ENCODE peak calls at places on chromosomes 13 and 19, in five cellular contexts. V is RWPE1, N is foreskin fibroblast, G is IMR-90, Y is lower lobe of right lung. L is an unnamed sample.
A peak's percentile ranks its signal among the peaks of the same experiment; 100 is the strongest.

GRCh38 chr19:10290876-10291553 is 1.3 kb downstream of the ICAM5 start:
- DNase-seq in N (peak; percentile 67), V (peak; percentile 64), Y (peak; percentile 90), G (peak; percentile 54), L (peak; percentile 84)

GRCh38 chr13:77374786-77375185 is 47.9 kb upstream of the MYCBP2 start:
- DNase-seq in Y (no peak), N (no peak), G (no peak), V (no peak), L (no peak)

GRCh38 chr13:84339456-84339855 is 457.2 kb upstream of the SLITRK1 start:
- DNase-seq in G (no peak), Y (no peak), N (no peak), V (no peak), L (no peak)

GRCh38 chr13:23427342-23428182 is 5.9 kb downstream of the SACS start:
- DNase-seq in G (peak; percentile 97), N (peak; percentile 90), V (peak; percentile 62), Y (no peak), L (no peak)

GRCh38 chr19:7520131-7521051 is 2.0 kb upstream of the MCOLN1 start:
- DNase-seq in V (no peak), G (no peak), Y (no peak), N (no peak), L (no peak)

GRCh38 chr19:54485846-54486245 is 12.8 kb upstream of the CDC42EP5 start:
- DNase-seq in G (no peak), N (no peak), V (no peak), Y (no peak), L (no peak)

GRCh38 chr19:55257461-55258411 is 1.1 kb downstream of the PPP6R1 start:
- DNase-seq in G (peak; percentile 32), N (no peak), V (peak; percentile 50), Y (no peak), L (no peak)

GRCh38 chr13:70249332-70250064 is 141.2 kb upstream of the KLHL1 start:
- DNase-seq in G (no peak), N (no peak), V (peak; percentile 33), Y (no peak), L (no peak)

GRCh38 chr13:83620535-83621220 is 261.6 kb downstream of the SLITRK1 start:
- DNase-seq in Y (no peak), G (peak; percentile 19), V (peak; percentile 79), N (peak; percentile 53), L (no peak)

GRCh38 chr13:108560092-108560491 is 69.3 kb upstream of the MYO16 start:
- DNase-seq in V (no peak), G (no peak), Y (no peak), N (no peak), L (no peak)

GRCh38 chr13:43159007-43159406 is 135.6 kb downstream of the DNAJC15 start:
- DNase-seq in Y (no peak), G (peak; percentile 71), V (peak; percentile 12), N (peak; percentile 55), L (no peak)

GRCh38 chr13:49806126-49806536 is 13.6 kb upstream of the KPNA3 start:
- DNase-seq in G (no peak), N (no peak), Y (no peak), V (peak; percentile 57), L (no peak)

GRCh38 chr19:8335343-8336071 is 7.6 kb downstream of the KANK3 start:
- DNase-seq in G (no peak), Y (no peak), N (no peak), V (no peak), L (no peak)

GRCh38 chr13:35225582-35225981 is 250.9 kb downstream of the MAB21L1 start:
- DNase-seq in N (no peak), V (no peak), G (no peak), Y (no peak), L (no peak)

GRCh38 chr19:17553256-17553655 is 2.2 kb upstream of the COLGALT1 start:
- DNase-seq in N (peak; percentile 91), G (peak; percentile 95), Y (no peak), V (peak; percentile 41), L (no peak)

GRCh38 chr19:22622901-22623840 is 11.0 kb upstream of the ZNF492 start:
- DNase-seq in Y (no peak), G (no peak), N (no peak), V (no peak), L (no peak)

GRCh38 chr19:33505823-33506222 is 15.8 kb downstream of the PEPD start:
- DNase-seq in N (no peak), V (no peak), Y (no peak), G (no peak), L (no peak)

GRCh38 chr19:33720155-33720493 is 76.5 kb upstream of the KCTD15 start:
- DNase-seq in N (no peak), Y (no peak), V (no peak), G (no peak), L (no peak)

GRCh38 chr13:81929988-81930387 is 1589.1 kb upstream of the SPRY2 start:
- DNase-seq in Y (no peak), N (no peak), V (peak; percentile 0), G (no peak), L (no peak)
- TF ChIP-seq CTCF in Y (peak; percentile 29), N (no peak), V (peak; percentile 65), G (no peak), L (peak; percentile 19)

GRCh38 chr19:48069435-48069834 is 25.6 kb upstream of the CABP5 start:
- DNase-seq in N (no peak), Y (no peak), V (no peak), G (no peak), L (no peak)
- TF ChIP-seq CTCF in N (peak; percentile 9), Y (no peak), V (no peak), G (no peak), L (no peak)

GRCh38 chr13:81770868-81771505 is 1430.1 kb upstream of the SPRY2 start:
- DNase-seq in G (no peak), V (no peak), N (no peak), Y (no peak), L (no peak)
- TF ChIP-seq CTCF in G (no peak), V (no peak), N (no peak), Y (no peak), L (no peak)

GRCh38 chr13:111506131-111506530 is 185.7 kb downstream of the TEX29 start:
- DNase-seq in V (no peak), Y (no peak), N (no peak), G (no peak), L (peak; percentile 45)

GRCh38 chr13:111503905-111504695 is 183.7 kb downstream of the TEX29 start:
- DNase-seq in G (no peak), V (peak; percentile 9), Y (no peak), N (no peak), L (no peak)

GRCh38 chr13:111503376-111503775 is 182.9 kb downstream of the TEX29 start:
- DNase-seq in N (no peak), Y (no peak), V (no peak), G (no peak), L (no peak)

GRCh38 chr13:111506621-111507020 is 186.2 kb downstream of the TEX29 start:
- DNase-seq in N (no peak), V (no peak), G (no peak), Y (no peak), L (no peak)

DNA sequence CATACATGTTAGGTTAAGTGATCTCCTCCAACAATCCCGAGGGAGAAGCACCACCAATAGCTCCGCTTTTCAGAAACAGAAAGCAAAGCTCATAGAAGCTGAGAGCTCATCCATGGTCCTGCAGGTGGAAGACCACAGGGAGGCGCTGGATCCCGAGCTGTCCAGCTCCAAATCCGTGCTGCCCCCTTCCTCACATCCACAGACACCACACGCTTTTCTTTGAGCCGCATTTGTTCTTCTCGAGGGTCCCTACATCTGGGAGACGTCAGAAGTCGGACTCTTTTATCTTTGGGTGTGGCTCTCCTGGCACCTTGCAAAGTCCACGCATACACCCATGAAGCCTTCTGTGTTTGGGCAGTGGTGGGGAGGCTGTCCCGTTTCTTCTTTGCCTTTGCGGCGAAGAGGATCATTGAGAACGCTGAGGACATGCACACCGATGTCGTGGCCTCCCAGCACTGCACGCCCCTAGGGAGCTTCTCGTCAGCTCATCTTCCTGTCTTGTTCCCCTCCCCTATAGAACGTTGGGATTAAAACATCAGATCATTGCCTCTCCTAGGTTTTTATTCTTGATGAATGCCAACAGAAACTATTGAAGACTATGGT is 184.8 kb downstream of the TEX29 start:
- DNase-seq in V (no peak), G (no peak), Y (no peak), N (no peak), L (no peak)
- TF ChIP-seq CTCF in V (no peak), G (no peak), Y (peak; percentile 23), N (no peak), L (no peak)